ENCODE peak calls at places on chromosomes 1 and 21, in seven cellular contexts. G is left lung, A is body of pancreas, Y is mammary epithelial cell, T is HCT116, W is lower lobe of right lung, H is aorta. S is an unnamed sample.

GRCh38 chr1:40701684-40702083 is 10.2 kb downstream of the NFYC start:
- DNase-seq in G (no peak), A (no peak), Y (no peak), T (no peak), W (no peak), H (no peak), S (no peak)

GRCh38 chr1:67542747-67543146 is 112.5 kb upstream of the SERBP1 start:
- DNase-seq in G (no peak), A (no peak), Y (no peak), T (no peak), W (no peak), H (no peak), S (no peak)

GRCh38 chr1:172941945-172942344 is 108.8 kb downstream of the TNFSF18 start:
- DNase-seq in G (no peak), A (no peak), Y (no peak), T (no peak), W (no peak), H (no peak), S (no peak)

GRCh38 chr21:29649370-29649963 is 290.3 kb downstream of the GRIK1 start:
- DNase-seq in G (no peak), A (no peak), Y (no peak), T (no peak), W (no peak), H (no peak), S (no peak)

GRCh38 chr1:85581802-85582686 is 1.5 kb downstream of the CCN1 start:
- DNase-seq in G (peak; percentile 65), A (peak; percentile 50), Y (peak; percentile 72), T (no peak), W (peak; percentile 80), H (peak; percentile 79), S (peak; percentile 82)

GRCh38 chr21:41923641-41924342 is 30.0 kb downstream of the C2CD2 start:
- DNase-seq in G (no peak), A (no peak), Y (no peak), T (no peak), W (no peak), H (peak; percentile 88), S (no peak)

GRCh38 chr1:92839442-92839841 is 7.6 kb downstream of the RPL5 start:
- DNase-seq in G (no peak), A (no peak), Y (no peak), T (no peak), W (no peak), H (no peak), S (no peak)

GRCh38 chr1:156221986-156222692 is 9.3 kb downstream of the PMF1 start:
- DNase-seq in G (no peak), A (no peak), Y (no peak), T (no peak), W (no peak), H (no peak), S (no peak)

GRCh38 chr1:42368096-42368795 is 12.3 kb upstream of the RIMKLA start:
- DNase-seq in G (no peak), A (peak; percentile 49), Y (no peak), T (no peak), W (no peak), H (no peak), S (no peak)

GRCh38 chr1:66489972-66490601 is 43.9 kb upstream of the SGIP1 start:
- DNase-seq in G (no peak), A (no peak), Y (no peak), T (no peak), W (no peak), H (no peak), S (peak; percentile 20)

GRCh38 chr21:30166705-30167104 is at the start of gene CLDN17:
- DNase-seq in G (no peak), A (no peak), Y (no peak), T (no peak), W (no peak), H (no peak), S (no peak)

GRCh38 chr1:11000526-11000925 is 11.9 kb upstream of the TARDBP start:
- DNase-seq in G (no peak), A (no peak), Y (no peak), T (no peak), W (no peak), H (no peak), S (no peak)

GRCh38 chr1:214581785-214582184 is 21.2 kb upstream of the CENPF start:
- DNase-seq in G (no peak), A (peak; percentile 29), Y (peak; percentile 93), T (peak; percentile 33), W (no peak), H (no peak), S (peak; percentile 56)

GRCh38 chr1:239456788-239457187 is 70.4 kb downstream of the CHRM3 start:
- DNase-seq in G (no peak), A (no peak), Y (peak; percentile 6), T (no peak), W (no peak), H (no peak), S (no peak)

GRCh38 chr1:115084902-115085505 is 4.3 kb downstream of the TSPAN2 start:
- DNase-seq in G (no peak), A (peak; percentile 18), Y (no peak), T (no peak), W (no peak), H (no peak), S (no peak)

GRCh38 chr1:170671629-170671963 is 7.7 kb downstream of the PRRX1 start:
- DNase-seq in G (no peak), A (no peak), Y (no peak), T (no peak), W (no peak), H (no peak), S (no peak)

GRCh38 chr1:93659805-93660479 is 21.7 kb downstream of the BCAR3 start:
- DNase-seq in G (no peak), A (no peak), Y (no peak), T (no peak), W (no peak), H (no peak), S (peak; percentile 58)

GRCh38 chr1:111471538-111471937 is 2.2 kb upstream of the C1orf162 start:
- DNase-seq in G (no peak), A (no peak), Y (no peak), T (no peak), W (no peak), H (no peak), S (no peak)

GRCh38 chr21:36211660-36212512 is 55.3 kb downstream of the DOP1B start:
- DNase-seq in G (no peak), A (no peak), Y (peak; percentile 79), T (no peak), W (no peak), H (peak; percentile 45), S (peak; percentile 61)

GRCh38 chr1:46543761-46544560 is 7.5 kb downstream of the KNCN start:
- DNase-seq in G (no peak), A (no peak), Y (no peak), T (no peak), W (no peak), H (no peak), S (no peak)

GRCh38 chr1:111779546-111779945 is 23.8 kb downstream of the DDX20 start:
- DNase-seq in G (no peak), A (no peak), Y (no peak), T (no peak), W (no peak), H (no peak), S (no peak)

GRCh38 chr1:80417651-80418050 is 1383.1 kb upstream of the ADGRL2 start:
- DNase-seq in G (no peak), A (no peak), Y (peak; percentile 90), T (no peak), W (no peak), H (no peak), S (no peak)

GRCh38 chr1:1567152-1567830 is 7.4 kb downstream of the SSU72 start:
- DNase-seq in G (no peak), A (no peak), Y (no peak), T (no peak), W (no peak), H (no peak), S (no peak)

GRCh38 chr1:157566484-157567300 is 14.4 kb upstream of the FCRL5 start:
- DNase-seq in G (no peak), A (no peak), Y (no peak), T (no peak), W (no peak), H (no peak), S (no peak)

GRCh38 chr1:117051224-117052064 is 8.7 kb upstream of the TTF2 start:
- DNase-seq in G (no peak), A (peak; percentile 24), Y (peak; percentile 46), T (no peak), W (peak; percentile 64), H (no peak), S (peak; percentile 13)

GRCh38 chr1:204088596-204088995 is 15.7 kb downstream of the SOX13 start:
- DNase-seq in G (no peak), A (no peak), Y (no peak), T (no peak), W (no peak), H (peak; percentile 57), S (no peak)

GRCh38 chr1:204091066-204091465 is 18.2 kb downstream of the SOX13 start:
- DNase-seq in G (no peak), A (no peak), Y (no peak), T (no peak), W (no peak), H (peak; percentile 61), S (no peak)

GRCh38 chr1:204087181-204087892 is 14.4 kb downstream of the SOX13 start:
- DNase-seq in G (no peak), A (no peak), Y (no peak), T (no peak), W (no peak), H (peak; percentile 51), S (no peak)

GRCh38 chr1:204087893-204088528 is 15.1 kb downstream of the SOX13 start:
- DNase-seq in G (no peak), A (peak; percentile 33), Y (no peak), T (no peak), W (no peak), H (peak; percentile 83), S (no peak)

GRCh38 chr1:204089044-204089751 is 16.3 kb downstream of the SOX13 start:
- DNase-seq in G (no peak), A (peak; percentile 47), Y (peak; percentile 52), T (no peak), W (no peak), H (peak; percentile 83), S (peak; percentile 63)
- H3K4me1 ChIP-seq in G (peaks cover 84% of the 10 kb centered on the region), A (peaks cover 96% of the 10 kb centered on the region), Y (peaks cover 27% of the 10 kb centered on the region), T (peaks cover 25% of the 10 kb centered on the region), W (peaks cover 97% of the 10 kb centered on the region), H (no peaks in the 10 kb centered on the region), S (peaks cover 8% of the 10 kb centered on the region)

DNA sequence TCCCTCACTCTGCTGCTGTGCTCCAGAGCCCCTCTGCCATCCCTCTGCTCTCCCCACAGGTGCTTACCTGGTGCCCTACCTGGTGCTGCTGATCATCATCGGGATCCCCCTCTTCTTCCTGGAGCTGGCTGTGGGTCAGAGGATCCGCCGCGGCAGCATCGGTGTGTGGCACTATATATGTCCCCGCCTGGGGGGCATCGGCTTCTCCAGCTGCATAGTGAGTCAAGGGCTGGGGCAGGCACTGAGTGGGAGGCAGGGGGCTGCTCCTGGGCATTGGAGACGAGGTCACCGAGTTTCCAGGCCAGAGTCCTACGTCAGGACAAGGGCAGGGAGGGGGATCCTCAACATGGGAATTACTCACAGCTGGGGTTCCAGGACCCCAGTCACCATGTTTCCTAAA is 21.7 kb downstream of the SLC6A17 start:
- DNase-seq in G (no peak), A (no peak), Y (no peak), T (no peak), W (no peak), H (no peak), S (no peak)
- H3K4me1 ChIP-seq in G (no peaks in the 10 kb centered on the region), A (no peaks in the 10 kb centered on the region), Y (no peaks in the 10 kb centered on the region), T (no peaks in the 10 kb centered on the region), W (no peaks in the 10 kb centered on the region), H (no peaks in the 10 kb centered on the region), S (no peaks in the 10 kb centered on the region)

GRCh38 chr1:28751315-28752056 is 14.7 kb downstream of the YTHDF2 start:
- DNase-seq in G (no peak), A (no peak), Y (peak; percentile 15), T (no peak), W (no peak), H (no peak), S (peak; percentile 80)
- H3K4me1 ChIP-seq in G (peaks cover 100% of the 10 kb centered on the region), A (peaks cover 88% of the 10 kb centered on the region), Y (peaks cover 25% of the 10 kb centered on the region), T (peaks cover 24% of the 10 kb centered on the region), W (peaks cover 99% of the 10 kb centered on the region), H (peaks cover 8% of the 10 kb centered on the region), S (peaks cover 7% of the 10 kb centered on the region)

GRCh38 chr1:61307422-61308140 is 225.2 kb downstream of the NFIA start:
- DNase-seq in G (no peak), A (no peak), Y (no peak), T (no peak), W (no peak), H (no peak), S (no peak)
- H3K4me1 ChIP-seq in G (peaks cover 5% of the 10 kb centered on the region), A (no peaks in the 10 kb centered on the region), Y (no peaks in the 10 kb centered on the region), T (no peaks in the 10 kb centered on the region), W (peaks cover 5% of the 10 kb centered on the region), H (no peaks in the 10 kb centered on the region), S (no peaks in the 10 kb centered on the region)

S was measured in mesenchymal stem cell.